ENCODE peak calls at places on chromosomes 5 and 9, in nine cellular contexts. R is uterus, K is bronchial epithelial cell, X is ascending aorta, M is neural progenitor cell, C is osteoblast, P is prostate gland, J is astrocyte of the spinal cord, Y is fibroblast of the aortic adventitia. Z is an unnamed sample.

GRCh38 chr5:88660326-88660946 is 222.5 kb downstream of the MEF2C start:
- DNase-seq in K (peak; percentile 20), M (peak; percentile 68), Y (peak; percentile 26), J (peak; percentile 89), C (peak; percentile 84), X (no peak), P (no peak), R (no peak), Z (no peak)

GRCh38 chr9:2655411-2655901 is 33.9 kb downstream of the VLDLR start:
- DNase-seq in J (peak; percentile 96), M (no peak), X (no peak), P (no peak), K (peak; percentile 98), Y (peak; percentile 88), R (no peak), C (peak; percentile 72), Z (peak; percentile 57)

GRCh38 chr5:31270396-31270795 is 76.9 kb downstream of the CDH6 start:
- DNase-seq in Y (peak; percentile 56), R (no peak), J (peak; percentile 13), C (no peak), P (no peak), X (no peak), K (peak; percentile 8), M (peak; percentile 50), Z (peak; percentile 26)

GRCh38 chr9:95305770-95306492 is 11.6 kb downstream of the FANCC start:
- DNase-seq in J (peak; percentile 7), C (no peak), Y (peak; percentile 26), X (no peak), R (no peak), P (no peak), M (peak; percentile 36), K (no peak), Z (no peak)

GRCh38 chr9:98101868-98102273 is 17.2 kb downstream of the TRIM14 start:
- DNase-seq in M (peak; percentile 33), X (no peak), C (no peak), Y (no peak), J (peak; percentile 33), K (no peak), P (no peak), R (no peak), Z (no peak)

GRCh38 chr5:41967401-41967800 is 42.3 kb downstream of the FBXO4 start:
- DNase-seq in C (no peak), K (no peak), X (no peak), M (no peak), P (no peak), R (no peak), J (no peak), Y (no peak), Z (no peak)

GRCh38 chr9:131500377-131500776 is 2.3 kb upstream of the POMT1 start:
- DNase-seq in K (peak; percentile 34), P (no peak), Y (no peak), C (no peak), J (no peak), X (no peak), R (no peak), M (no peak), Z (no peak)

GRCh38 chr9:124257865-124258764 is at the start of gene NEK6:
- DNase-seq in M (peak; percentile 63), X (peak; percentile 70), K (peak; percentile 39), Y (peak; percentile 65), R (no peak), P (no peak), J (no peak), C (peak; percentile 93), Z (peak; percentile 51)

GRCh38 chr9:93256878-93257807 is 73.2 kb downstream of the WNK2 start:
- DNase-seq in Y (no peak), X (peak; percentile 60), R (peak; percentile 11), K (no peak), C (peak; percentile 66), P (no peak), J (no peak), M (no peak), Z (no peak)

GRCh38 chr9:35725362-35725761 is 6.6 kb downstream of the TLN1 start:
- DNase-seq in C (peak; percentile 51), Y (no peak), M (no peak), X (no peak), R (no peak), K (no peak), P (no peak), J (no peak), Z (no peak)

GRCh38 chr9:1096155-1096964 is 46.2 kb downstream of the DMRT2 start:
- DNase-seq in K (peak; percentile 84), X (no peak), P (no peak), J (no peak), Y (no peak), C (no peak), M (no peak), R (no peak), Z (no peak)

GRCh38 chr9:12716823-12717222 is 23.6 kb downstream of the TYRP1 start:
- DNase-seq in C (no peak), K (no peak), M (no peak), Y (no peak), J (no peak), P (no peak), R (no peak), X (no peak), Z (no peak)

GRCh38 chr9:19665146-19665863 is 123.5 kb downstream of the SLC24A2 start:
- DNase-seq in Y (no peak), C (no peak), M (no peak), R (no peak), X (no peak), J (no peak), P (no peak), K (no peak), Z (no peak)

GRCh38 chr9:72586388-72587160 is 65.2 kb downstream of the TMC1 start:
- DNase-seq in Y (peak; percentile 92), C (peak; percentile 73), J (peak; percentile 67), P (no peak), M (no peak), R (no peak), K (peak; percentile 94), X (no peak), Z (peak; percentile 92)

GRCh38 chr5:169100735-169101075 is 200.2 kb downstream of the SLIT3 start:
- DNase-seq in X (peak; percentile 51), J (peak; percentile 29), P (peak; percentile 54), C (peak; percentile 92), Y (peak; percentile 39), R (no peak), K (peak; percentile 94), M (peak; percentile 23), Z (peak; percentile 12)

GRCh38 chr9:87656485-87656884 is 69.4 kb upstream of the CTSL start:
- DNase-seq in Y (peak; percentile 59), J (peak; percentile 58), R (no peak), X (no peak), P (no peak), K (no peak), C (peak; percentile 73), M (no peak), Z (no peak)

GRCh38 chr9:19231126-19232035 is 888 bp downstream of the DENND4C start:
- DNase-seq in X (no peak), Y (peak; percentile 25), P (peak; percentile 23), C (peak; percentile 81), J (peak; percentile 15), M (peak; percentile 50), R (peak; percentile 42), K (peak; percentile 32), Z (peak; percentile 28)

GRCh38 chr9:107691649-107692048 is 202.1 kb upstream of the KLF4 start:
- DNase-seq in C (no peak), R (no peak), P (no peak), M (no peak), Y (no peak), X (no peak), K (no peak), J (no peak), Z (no peak)

GRCh38 chr5:154276932-154277331 is 86.4 kb downstream of the GALNT10 start:
- DNase-seq in R (peak; percentile 54), C (peak; percentile 89), X (no peak), M (no peak), P (no peak), J (peak; percentile 93), K (no peak), Y (peak; percentile 99), Z (no peak)

GRCh38 chr5:19891658-19892057 is 96.3 kb downstream of the CDH18 start:
- DNase-seq in C (no peak), Y (peak; percentile 64), R (no peak), J (peak; percentile 67), X (no peak), P (no peak), M (no peak), K (peak; percentile 79), Z (no peak)

GRCh38 chr5:982377-983237 is 26.0 kb upstream of the NKD2 start:
- DNase-seq in K (no peak), R (no peak), C (peak; percentile 86), X (peak; percentile 53), J (no peak), M (peak; percentile 60), Y (no peak), P (peak; percentile 3), Z (no peak)

GRCh38 chr9:128891354-128892222 is 9.7 kb downstream of the LRRC8A start:
- DNase-seq in J (no peak), C (peak; percentile 45), R (no peak), M (no peak), X (no peak), Y (peak; percentile 31), P (no peak), K (peak; percentile 36), Z (no peak)

GRCh38 chr5:68689010-68689409 is 404.8 kb upstream of the SLC30A5 start:
- DNase-seq in C (no peak), M (no peak), Y (no peak), R (no peak), P (no peak), K (no peak), X (no peak), J (no peak), Z (no peak)

GRCh38 chr9:133540336-133541025 is 6.0 kb downstream of the ADAMTSL2 start:
- DNase-seq in P (no peak), X (no peak), Y (no peak), M (no peak), J (no peak), R (no peak), C (no peak), K (no peak), Z (no peak)
- TF ChIP-seq CTCF in P (no peak), X (no peak), Y (no peak), M (peak; percentile 33), J (no peak), R (no peak), C (no peak), K (no peak), Z (no peak)

GRCh38 chr5:22699319-22699718 is 153.8 kb downstream of the CDH12 start:
- DNase-seq in P (no peak), Y (no peak), J (no peak), X (no peak), K (no peak), M (no peak), C (no peak), R (no peak), Z (no peak)
- H3K4me3 ChIP-seq in P (no peak overlapping the region), Y (no peak overlapping the region), J (no peak overlapping the region), X (no peak overlapping the region), K (no peak overlapping the region), M (no peak overlapping the region), C (no peak overlapping the region), R (no peak overlapping the region), Z (no peak overlapping the region)

GRCh38 chr5:180648658-180649296 is 623 bp downstream of the FLT4 start:
- DNase-seq in K (no peak), C (peak; percentile 90), X (peak; percentile 56), M (peak; percentile 85), P (no peak), Y (no peak), J (no peak), R (no peak), Z (peak; percentile 45)
- TF ChIP-seq CTCF in K (peak; percentile 6), C (no peak), X (no peak), M (peak; percentile 69), P (no peak), Y (no peak), J (no peak), R (no peak), Z (peak; percentile 18)

GRCh38 chr5:11903614-11904269 is 504 bp downstream of the CTNND2 start:
- DNase-seq in P (no peak), Y (no peak), J (peak; percentile 18), K (no peak), R (no peak), C (peak; percentile 73), X (no peak), M (peak; percentile 90), Z (peak; percentile 3)
- H3K4me3 ChIP-seq in P (peak overlapping the region; percentile 35), Y (no peak overlapping the region), J (peak overlapping the region; percentile 44), K (no peak overlapping the region), R (no peak overlapping the region), C (no peak overlapping the region), X (peak overlapping the region; percentile 21), M (peak overlapping the region; percentile 84), Z (peak overlapping the region; percentile 80)

Z was measured in cardiac muscle cell.